ENCODE peak calls at places on chromosome 20, in eight cellular contexts. One of them, this sample, is unnamed.
A peak's percentile ranks its signal among the peaks of the same experiment; 100 is the strongest.

GRCh38 chr20:14986026-14986655 is 648.7 kb upstream of the FLRT3 start:
- DNase-seq in substantia nigra: no peak
- DNase-seq in activated CD4-positive, alpha-beta T cell treated with anti-CD3 and anti-CD28 coated beads, Interleukin-2, amount 10 ng/mL, durations not matched to agents 24 days and 14 days: no peak
- DNase-seq in AG10803: no peak
- DNase-seq in uterus: peak; percentile 17
- DNase-seq in H4: peak; percentile 78
- DNase-seq in pancreas: no peak
- DNase-seq in left cardiac atrium: peak; percentile 46
- DNase-seq in this sample: peak; percentile 89

GRCh38 chr20:57484772-57485171 is 40.2 kb downstream of the CTCFL start:
- DNase-seq in substantia nigra: no peak
- DNase-seq in AG10803: no peak
- DNase-seq in activated CD4-positive, alpha-beta T cell treated with anti-CD3 and anti-CD28 coated beads, Interleukin-2, amount 10 ng/mL, durations not matched to agents 24 days and 14 days: no peak
- DNase-seq in pancreas: no peak
- DNase-seq in H4: no peak
- DNase-seq in uterus: no peak
- DNase-seq in left cardiac atrium: no peak
- DNase-seq in this sample: no peak

GRCh38 chr20:22561965-22562581 is 22.3 kb downstream of the FOXA2 start:
- DNase-seq in pancreas: no peak
- DNase-seq in substantia nigra: no peak
- DNase-seq in activated CD4-positive, alpha-beta T cell treated with anti-CD3 and anti-CD28 coated beads, Interleukin-2, amount 10 ng/mL, durations not matched to agents 24 days and 14 days: no peak
- DNase-seq in H4: no peak
- DNase-seq in left cardiac atrium: no peak
- DNase-seq in AG10803: no peak
- DNase-seq in uterus: no peak
- DNase-seq in this sample: no peak

GRCh38 chr20:37990571-37991151 is 42.6 kb downstream of the TTI1 start:
- DNase-seq in left cardiac atrium: peak; percentile 74
- DNase-seq in activated CD4-positive, alpha-beta T cell treated with anti-CD3 and anti-CD28 coated beads, Interleukin-2, amount 10 ng/mL, durations not matched to agents 24 days and 14 days: peak; percentile 90
- DNase-seq in AG10803: peak; percentile 79
- DNase-seq in pancreas: no peak
- DNase-seq in H4: peak; percentile 44
- DNase-seq in substantia nigra: no peak
- DNase-seq in uterus: no peak
- DNase-seq in this sample: no peak

GRCh38 chr20:21514553-21515251 is 838 bp upstream of the NKX2-2 start:
- DNase-seq in substantia nigra: no peak
- DNase-seq in AG10803: no peak
- DNase-seq in uterus: no peak
- DNase-seq in left cardiac atrium: no peak
- DNase-seq in H4: no peak
- DNase-seq in pancreas: peak; percentile 46
- DNase-seq in activated CD4-positive, alpha-beta T cell treated with anti-CD3 and anti-CD28 coated beads, Interleukin-2, amount 10 ng/mL, durations not matched to agents 24 days and 14 days: no peak
- DNase-seq in this sample: no peak

GRCh38 chr20:52340036-52340634 is 148.6 kb upstream of the ZFP64 start:
- DNase-seq in left cardiac atrium: no peak
- DNase-seq in uterus: no peak
- DNase-seq in pancreas: no peak
- DNase-seq in activated CD4-positive, alpha-beta T cell treated with anti-CD3 and anti-CD28 coated beads, Interleukin-2, amount 10 ng/mL, durations not matched to agents 24 days and 14 days: no peak
- DNase-seq in AG10803: peak; percentile 1
- DNase-seq in H4: peak; percentile 80
- DNase-seq in substantia nigra: no peak
- DNase-seq in this sample: no peak

GRCh38 chr20:47274449-47275108 is 81.9 kb downstream of the ZMYND8 start:
- DNase-seq in H4: peak; percentile 85
- DNase-seq in left cardiac atrium: no peak
- DNase-seq in AG10803: peak; percentile 93
- DNase-seq in activated CD4-positive, alpha-beta T cell treated with anti-CD3 and anti-CD28 coated beads, Interleukin-2, amount 10 ng/mL, durations not matched to agents 24 days and 14 days: peak; percentile 74
- DNase-seq in pancreas: no peak
- DNase-seq in substantia nigra: no peak
- DNase-seq in uterus: no peak
- DNase-seq in this sample: peak; percentile 26

GRCh38 chr20:63830821-63831593 is at the start of gene ZBTB46:
- DNase-seq in substantia nigra: no peak
- DNase-seq in pancreas: no peak
- DNase-seq in AG10803: peak; percentile 24
- DNase-seq in uterus: peak; percentile 57
- DNase-seq in left cardiac atrium: peak; percentile 75
- DNase-seq in activated CD4-positive, alpha-beta T cell treated with anti-CD3 and anti-CD28 coated beads, Interleukin-2, amount 10 ng/mL, durations not matched to agents 24 days and 14 days: peak; percentile 84
- DNase-seq in H4: no peak
- DNase-seq in this sample: peak; percentile 95